ENCODE peak calls at places on chromosomes 13 and 19, in eight cellular contexts. V is uterus, S is C1 segment of cervical spinal cord, D is AG09319, R is hypothalamus, Y is iris pigment epithelial cell, I is adipocyte, Z is HFFc6. J is an unnamed sample.

GRCh38 chr19:58060231-58060630 is 1.1 kb downstream of the ZNF135 start:
- DNase-seq in D (no peak), R (no peak), Y (no peak), V (no peak), S (no peak), I (no peak), Z (no peak), J (no peak)

GRCh38 chr19:39319892-39320168 is 833 bp downstream of the LRFN1 start:
- DNase-seq in I (no peak), Y (no peak), R (no peak), V (no peak), Z (no peak), D (no peak), S (no peak), J (no peak)

GRCh38 chr13:94362411-94362909 is 117.0 kb downstream of the DCT start:
- DNase-seq in I (peak), S (peak), V (peak), Y (peak), D (peak), Z (peak), R (peak), J (peak)

GRCh38 chr19:56877069-56877715 is 36.7 kb upstream of the PEG3 start:
- DNase-seq in R (no peak), I (no peak), D (no peak), Z (no peak), V (no peak), S (no peak), Y (no peak), J (no peak)

GRCh38 chr19:7534531-7534980 is 961 bp upstream of the PNPLA6 start:
- DNase-seq in V (peak), I (peak), Y (peak), D (peak), R (no peak), S (peak), Z (peak), J (peak)

GRCh38 chr19:58434217-58434616 is 5.7 kb downstream of the ZNF132 start:
- DNase-seq in S (no peak), Z (no peak), D (no peak), Y (peak), V (no peak), R (no peak), I (no peak), J (no peak)

GRCh38 chr13:90968510-90968909 is 379.0 kb upstream of the MIR17HG start:
- DNase-seq in Z (no peak), V (no peak), S (no peak), I (peak), R (no peak), Y (peak), D (no peak), J (peak)

GRCh38 chr13:31394491-31394890 is 194.7 kb downstream of the B3GLCT start:
- DNase-seq in R (no peak), V (no peak), I (no peak), Y (no peak), S (no peak), Z (no peak), D (no peak), J (peak)

GRCh38 chr13:80705371-80706163 is 364.6 kb upstream of the SPRY2 start:
- DNase-seq in V (no peak), I (no peak), Z (no peak), D (no peak), S (no peak), R (no peak), Y (no peak), J (no peak)

GRCh38 chr19:7811989-7812388 is 18.0 kb upstream of the EVI5L start:
- DNase-seq in R (no peak), S (no peak), Z (no peak), I (no peak), Y (no peak), V (no peak), D (no peak), J (peak)

GRCh38 chr19:58107778-58108545 is 9.9 kb upstream of the ZSCAN18 start:
- DNase-seq in D (no peak), Z (no peak), Y (no peak), R (no peak), S (no peak), V (no peak), I (no peak), J (no peak)

GRCh38 chr19:48218964-48219363 is 36.7 kb downstream of the CARD8 start:
- DNase-seq in R (no peak), Y (peak), S (no peak), V (no peak), Z (no peak), D (no peak), I (no peak), J (no peak)

GRCh38 chr19:46381346-46381745 is 32.0 kb downstream of the CCDC8 start:
- DNase-seq in S (no peak), I (no peak), Y (no peak), Z (no peak), V (no peak), D (no peak), R (no peak), J (no peak)

GRCh38 chr13:34731486-34731885 is 210.6 kb upstream of the NBEA start:
- DNase-seq in S (no peak), I (no peak), Y (peak), Z (no peak), R (no peak), D (no peak), V (no peak), J (peak)

GRCh38 chr13:39788097-39788496 is 132.6 kb downstream of the COG6 start:
- DNase-seq in Z (no peak), D (no peak), V (no peak), I (no peak), S (no peak), Y (no peak), R (no peak), J (no peak)

GRCh38 chr13:33487575-33488243 is 202.2 kb upstream of the STARD13 start:
- DNase-seq in Y (peak), D (peak), R (no peak), V (peak), I (peak), S (peak), Z (peak), J (peak)

GRCh38 chr13:44583126-44583525 is 7.0 kb upstream of the TSC22D1 start:
- DNase-seq in R (no peak), I (peak), V (no peak), S (no peak), Z (no peak), D (no peak), Y (no peak), J (no peak)

GRCh38 chr19:13689050-13689449 is 75.3 kb upstream of the MRI1 start:
- DNase-seq in I (peak), D (no peak), Z (peak), V (no peak), Y (peak), S (no peak), R (no peak), J (no peak)

GRCh38 chr19:29845576-29846176 is 33.9 kb downstream of the CCNE1 start:
- DNase-seq in I (peak), Y (peak), S (no peak), R (no peak), V (peak), D (no peak), Z (peak), J (peak)

GRCh38 chr19:33063356-33064116 is 1.2 kb downstream of the RHPN2 start:
- DNase-seq in R (no peak), I (peak), V (peak), Y (peak), Z (peak), D (no peak), S (no peak), J (no peak)

GRCh38 chr13:72204291-72204690 is 337.3 kb upstream of the DACH1 start:
- DNase-seq in I (peak), Z (no peak), V (no peak), Y (peak), D (peak), R (no peak), S (no peak), J (peak)

GRCh38 chr13:110565296-110565695 is 3.8 kb upstream of the RAB20 start:
- DNase-seq in D (no peak), Z (no peak), S (no peak), I (no peak), Y (peak), V (no peak), R (no peak), J (no peak)

GRCh38 chr19:49626243-49626642 is 13.7 kb downstream of the RRAS start:
- DNase-seq in V (no peak), Z (no peak), D (no peak), R (no peak), S (no peak), Y (no peak), I (no peak), J (no peak)

GRCh38 chr13:87798536-87798935 is 127.4 kb downstream of the SLITRK5 start:
- DNase-seq in V (no peak), S (no peak), I (no peak), D (no peak), Z (no peak), Y (no peak), R (no peak), J (no peak)

GRCh38 chr13:101309014-101309619 is 107.2 kb downstream of the NALCN start:
- DNase-seq in D (peak), V (no peak), I (peak), Z (peak), R (no peak), Y (peak), S (no peak), J (peak)

GRCh38 chr19:46009530-46010510 is 13.0 kb downstream of the PGLYRP1 start:
- DNase-seq in D (no peak), I (peak), Z (peak), R (peak), V (peak), Y (peak), S (peak), J (peak)

GRCh38 chr19:2549701-2550191 is 73.8 kb downstream of the GADD45B start:
- DNase-seq in Z (peak), V (peak), D (peak), I (peak), R (peak), S (peak), Y (peak), J (peak)

GRCh38 chr13:35228536-35228935 is 248.0 kb downstream of the MAB21L1 start:
- DNase-seq in I (no peak), Y (no peak), V (no peak), Z (no peak), S (no peak), R (no peak), D (no peak), J (no peak)

GRCh38 chr13:114101325-114101821 is 31.1 kb downstream of the RASA3 start:
- DNase-seq in Z (no peak), D (no peak), S (no peak), Y (no peak), V (peak), R (no peak), I (no peak), J (no peak)

GRCh38 chr19:6682607-6683128 is 12.7 kb upstream of the TNFSF14 start:
- DNase-seq in Y (no peak), V (no peak), S (no peak), Z (no peak), R (no peak), I (no peak), D (no peak), J (no peak)

GRCh38 chr19:858868-859843 is at the start of gene CFD:
- DNase-seq in Z (no peak), S (no peak), I (peak), V (no peak), Y (no peak), D (no peak), R (no peak), J (no peak)

GRCh38 chr13:30730526-30730925 is 4.8 kb upstream of the ALOX5AP start:
- DNase-seq in Y (no peak), Z (no peak), I (no peak), D (no peak), V (no peak), R (peak), S (no peak), J (no peak)

GRCh38 chr13:52994865-52995264 is 33.7 kb upstream of the OLFM4 start:
- DNase-seq in Z (no peak), D (no peak), Y (no peak), R (no peak), I (no peak), V (no peak), S (no peak), J (no peak)

GRCh38 chr19:19997656-19998268 is 41.5 kb downstream of the ZNF682 start:
- DNase-seq in Y (peak), Z (no peak), D (no peak), S (peak), I (peak), R (no peak), V (peak), J (no peak)

GRCh38 chr13:113654591-113655357 is 3.2 kb downstream of the ATP4B start:
- DNase-seq in S (no peak), V (peak), D (no peak), R (no peak), I (no peak), Z (no peak), Y (no peak), J (no peak)

GRCh38 chr13:20969182-20969581 is 66.6 kb upstream of the XPO4 start:
- DNase-seq in V (no peak), D (no peak), Y (peak), R (no peak), I (peak), S (no peak), Z (peak), J (peak)

GRCh38 chr19:36049080-36049698 is 4.9 kb downstream of the THAP8 start:
- DNase-seq in R (no peak), D (no peak), I (no peak), V (no peak), Z (no peak), S (no peak), Y (peak), J (no peak)

GRCh38 chr19:10431254-10431942 is 11.1 kb downstream of the PDE4A start:
- DNase-seq in V (no peak), Y (peak), S (no peak), D (no peak), Z (no peak), R (no peak), I (no peak), J (no peak)

J was measured in mammary epithelial cell.